ENCODE peak calls at places on chromosomes 6 and 20, in four cellular contexts. C, X, A and K are unnamed samples.

GRCh38 chr6:44339301-44339700 is 3.1 kb upstream of the SPATS1 start:
- DNase-seq in C (no peak), X (no peak), A (no peak), K (no peak)

GRCh38 chr20:33433465-33433864 is 10.1 kb downstream of the SNTA1 start:
- DNase-seq in C (peak), X (peak), A (no peak), K (no peak)

GRCh38 chr6:3454206-3455016 is 2.4 kb downstream of the SLC22A23 start:
- DNase-seq in C (no peak), X (no peak), A (no peak), K (no peak)

GRCh38 chr20:38243617-38244016 is 16.9 kb downstream of the KIAA1755 start:
- DNase-seq in C (no peak), X (no peak), A (no peak), K (no peak)

GRCh38 chr6:133247581-133247980 is 6.4 kb downstream of the EYA4 start:
- DNase-seq in C (no peak), X (no peak), A (no peak), K (no peak)

GRCh38 chr6:16216501-16217155 is 21.8 kb upstream of the GMPR start:
- DNase-seq in C (peak), X (no peak), A (no peak), K (no peak)

GRCh38 chr6:159193923-159194322 is 24.7 kb downstream of the FNDC1 start:
- DNase-seq in C (no peak), X (peak), A (no peak), K (no peak)

GRCh38 chr6:146595981-146596731 is 2.6 kb upstream of the ADGB start:
- DNase-seq in C (peak), X (no peak), A (no peak), K (no peak)

GRCh38 chr20:5234158-5234557 is 82.6 kb downstream of the PROKR2 start:
- DNase-seq in C (no peak), X (no peak), A (no peak), K (no peak)

GRCh38 chr6:156425374-156425773 is 351.8 kb upstream of the ARID1B start:
- DNase-seq in C (peak), X (no peak), A (no peak), K (no peak)